ENCODE peak calls at places on chromosome 17, in eight cellular contexts. A is stimulated activated CD4-positive, alpha-beta T cell treated with anti-CD3 and anti-CD28 coated beads, Interleukin-1b, Interleukin-23, amount 100 ng/mL, for 24 hours; T is uterus; L is CD8-positive, alpha-beta memory T cell; Q is hippocampal formation; Z is activated T-cell treated with anti-CD3 and anti-CD28 coated beads for 24 hours; O is cardiac muscle cell; J is activated CD4-positive, alpha-beta T cell treated with anti-CD3 and anti-CD28 coated beads, Interleukin-2, amount 10 ng/mL, durations not matched to agents 7 days and 5 days. B is an unnamed sample.

GRCh38 chr17:17181666-17182600 is 24.2 kb downstream of the PLD6 start:
- DNase-seq in L (no peak), Z (no peak), J (peak), T (no peak), A (no peak), O (no peak), Q (no peak), B (no peak)

GRCh38 chr17:50682938-50683337 is 24.8 kb downstream of the ANKRD40 start:
- DNase-seq in A (no peak), Z (no peak), T (no peak), L (no peak), J (no peak), O (no peak), Q (no peak), B (no peak)

GRCh38 chr17:68972119-68972704 is 17.0 kb upstream of the ABCA8 start:
- DNase-seq in Q (peak), J (no peak), A (no peak), L (no peak), Z (no peak), O (peak), T (no peak), B (peak)

GRCh38 chr17:39626671-39627169 is at the start of gene PPP1R1B:
- DNase-seq in Q (no peak), L (no peak), O (peak), J (no peak), Z (no peak), A (no peak), T (no peak), B (peak)

GRCh38 chr17:3804503-3804931 is 3.5 kb upstream of the ITGAE start:
- DNase-seq in Q (no peak), T (no peak), L (no peak), J (no peak), Z (no peak), O (no peak), A (no peak), B (peak)

GRCh38 chr17:78693346-78694083 is 88.6 kb downstream of the CYTH1 start:
- DNase-seq in L (no peak), Q (no peak), O (no peak), T (no peak), J (no peak), A (no peak), Z (no peak), B (no peak)

GRCh38 chr17:21379080-21379711 is 3.0 kb downstream of the KCNJ12 start:
- DNase-seq in L (no peak), O (no peak), T (no peak), J (no peak), A (no peak), Z (no peak), Q (no peak), B (no peak)

GRCh38 chr17:40538019-40538935 is 27.0 kb downstream of the CCR7 start:
- DNase-seq in Q (peak), T (no peak), J (no peak), L (peak), Z (no peak), A (no peak), O (no peak), B (no peak)

GRCh38 chr17:2814049-2814448 is 17.8 kb downstream of the RAP1GAP2 start:
- DNase-seq in O (no peak), J (peak), L (no peak), A (no peak), Q (no peak), T (no peak), Z (no peak), B (no peak)

GRCh38 chr17:9658593-9659211 is 13.4 kb downstream of the USP43 start:
- DNase-seq in Z (no peak), T (no peak), A (no peak), Q (no peak), O (no peak), J (no peak), L (no peak), B (peak)

GRCh38 chr17:8225813-8226535 is 15.6 kb upstream of the AURKB start:
- DNase-seq in Q (peak), L (peak), A (peak), O (peak), Z (peak), J (peak), T (peak), B (peak)

GRCh38 chr17:77451894-77452852 is 311.4 kb downstream of the SEC14L1 start:
- DNase-seq in A (no peak), L (no peak), T (peak), Z (no peak), O (peak), Q (peak), J (no peak), B (peak)

GRCh38 chr17:28712037-28712704 is 483 bp upstream of the PROCA1 start:
- DNase-seq in Q (no peak), L (peak), O (peak), A (no peak), T (peak), J (peak), Z (no peak), B (no peak)

GRCh38 chr17:1947229-1947742 is 77.8 kb downstream of the RTN4RL1 start:
- DNase-seq in A (no peak), Q (no peak), T (no peak), O (peak), L (no peak), Z (no peak), J (no peak), B (no peak)

GRCh38 chr17:50560185-50560824 is at the start of gene CACNA1G:
- DNase-seq in Q (peak), O (peak), T (peak), L (peak), Z (peak), A (peak), J (peak), B (peak)

GRCh38 chr17:21272881-21273839 is 11.4 kb upstream of the MAP2K3 start:
- DNase-seq in L (no peak), Q (no peak), Z (no peak), T (no peak), O (no peak), A (no peak), J (no peak), B (no peak)

GRCh38 chr17:47875011-47875471 is 21.0 kb upstream of the SP2 start:
- DNase-seq in T (no peak), Z (no peak), A (no peak), O (no peak), Q (no peak), J (no peak), L (no peak), B (no peak)

GRCh38 chr17:45719335-45720071 is 64.6 kb upstream of the CRHR1 start:
- DNase-seq in T (no peak), Z (no peak), J (no peak), Q (no peak), A (no peak), O (peak), L (no peak), B (peak)

GRCh38 chr17:63830904-63831491 is 3.5 kb upstream of the FTSJ3 start:
- DNase-seq in L (no peak), O (no peak), Z (no peak), J (no peak), Q (no peak), A (no peak), T (no peak), B (no peak)

GRCh38 chr17:39781028-39781800 is 43.5 kb downstream of the GRB7 start:
- DNase-seq in Z (no peak), J (no peak), A (no peak), L (no peak), Q (no peak), T (no peak), O (no peak), B (no peak)

GRCh38 chr17:2695243-2695960 is 16.2 kb downstream of the CLUH start:
- DNase-seq in Q (no peak), L (no peak), Z (no peak), T (no peak), A (no peak), J (no peak), O (no peak), B (no peak)

GRCh38 chr17:79355186-79355585 is 255.7 kb downstream of the RBFOX3 start:
- DNase-seq in T (no peak), L (peak), J (no peak), A (no peak), Q (no peak), Z (no peak), O (no peak), B (no peak)

GRCh38 chr17:40411821-40412220 is 5.9 kb downstream of the TOP2A start:
- DNase-seq in Z (no peak), A (no peak), T (no peak), Q (no peak), O (no peak), L (no peak), J (no peak), B (no peak)

GRCh38 chr17:61488878-61489718 is 36.9 kb downstream of the TBX4 start:
- DNase-seq in T (no peak), Q (no peak), L (no peak), J (no peak), Z (no peak), A (no peak), O (no peak), B (no peak)

GRCh38 chr17:79955961-79956735 is 79.5 kb downstream of the TBC1D16 start:
- DNase-seq in T (no peak), O (no peak), Q (no peak), A (no peak), Z (no peak), J (no peak), L (peak), B (no peak)

GRCh38 chr17:8253801-8254200 is 4.7 kb downstream of the PFAS start:
- DNase-seq in Q (no peak), A (no peak), L (peak), J (no peak), Z (no peak), T (no peak), O (peak), B (peak)

GRCh38 chr17:7004398-7005253 is 7.8 kb upstream of the RNASEK start:
- DNase-seq in Z (no peak), T (no peak), Q (peak), O (peak), J (peak), L (no peak), A (no peak), B (peak)

GRCh38 chr17:46727572-46728348 is 90.7 kb downstream of the WNT3 start:
- DNase-seq in J (no peak), A (no peak), Z (no peak), O (no peak), T (no peak), Q (no peak), L (no peak), B (peak)

GRCh38 chr17:45227101-45227591 is 5.5 kb downstream of the FMNL1 start:
- DNase-seq in Z (no peak), L (peak), O (no peak), T (no peak), A (no peak), Q (no peak), J (peak), B (no peak)

GRCh38 chr17:16962804-16963203 is 9.1 kb downstream of the TNFRSF13B start:
- DNase-seq in O (no peak), T (no peak), A (no peak), J (no peak), Q (no peak), L (no peak), Z (no peak), B (no peak)

GRCh38 chr17:59762022-59762825 is 54.8 kb downstream of the VMP1 start:
- DNase-seq in O (no peak), A (no peak), Z (no peak), T (no peak), J (no peak), L (no peak), Q (no peak), B (peak)

GRCh38 chr17:56009795-56010715 is 143.2 kb upstream of the ANKFN1 start:
- DNase-seq in Q (no peak), A (no peak), J (no peak), L (no peak), O (peak), T (no peak), Z (no peak), B (no peak)

GRCh38 chr17:76820039-76820438 is 48.2 kb upstream of the MGAT5B start:
- DNase-seq in T (no peak), L (no peak), Q (no peak), Z (no peak), O (no peak), J (no peak), A (no peak), B (no peak)

B was measured in astrocyte of the spinal cord.